ENCODE peak calls at places on chromosomes 7 and 10, in nine cellular contexts. B is neural progenitor cell, R is AG04450, O is bronchial epithelial cell, M is BJ, T is WERI-Rb-1, K is IMR-90, D is fibroblast of mammary gland, Q is kidney epithelial cell. S is an unnamed sample.

GRCh38 chr7:134328900-134329299 is 12.2 kb upstream of the SLC35B4 start:
- DNase-seq in B (no peak), R (no peak), O (no peak), M (no peak), T (no peak), K (no peak), D (no peak), Q (no peak), S (no peak)

GRCh38 chr7:68319061-68319460 is 1279.2 kb upstream of the AUTS2 start:
- DNase-seq in B (no peak), R (no peak), O (no peak), M (no peak), T (peak), K (no peak), D (no peak), Q (no peak), S (no peak)

GRCh38 chr10:97916586-97916985 is 66.9 kb downstream of the GOLGA7B start:
- DNase-seq in B (no peak), R (no peak), O (no peak), M (no peak), T (no peak), K (no peak), D (peak), Q (no peak), S (peak)

GRCh38 chr10:120789804-120790203 is 61.4 kb upstream of the WDR11 start:
- DNase-seq in B (no peak), R (no peak), O (no peak), M (no peak), T (no peak), K (no peak), D (no peak), Q (no peak), S (no peak)

GRCh38 chr7:191105-192034 is 1.0 kb upstream of the FAM20C start:
- DNase-seq in B (peak), R (peak), O (peak), M (peak), T (peak), K (peak), D (peak), Q (peak), S (peak)

GRCh38 chr10:3468919-3469638 is 296.5 kb upstream of the PITRM1 start:
- DNase-seq in B (peak), R (peak), O (peak), M (peak), T (no peak), K (peak), D (peak), Q (peak), S (peak)

GRCh38 chr10:18797286-18797685 is 138.1 kb downstream of the ARL5B start:
- DNase-seq in B (no peak), R (no peak), O (peak), M (no peak), T (no peak), K (no peak), D (no peak), Q (no peak), S (peak)

GRCh38 chr10:43238462-43238861 is 28.4 kb downstream of the RASGEF1A start:
- DNase-seq in B (no peak), R (no peak), O (no peak), M (no peak), T (peak), K (no peak), D (no peak), Q (no peak), S (no peak)

GRCh38 chr7:6151994-6152735 is 120.3 kb downstream of the CYTH3 start:
- DNase-seq in B (no peak), R (no peak), O (no peak), M (no peak), T (no peak), K (no peak), D (no peak), Q (no peak), S (no peak)

GRCh38 chr7:122532406-122533269 is 166.3 kb downstream of the RNF133 start:
- DNase-seq in B (peak), R (no peak), O (peak), M (no peak), T (no peak), K (peak), D (peak), Q (no peak), S (peak)

GRCh38 chr7:26515462-26515861 is 223.8 kb downstream of the SNX10 start:
- DNase-seq in B (no peak), R (no peak), O (no peak), M (no peak), T (no peak), K (no peak), D (no peak), Q (no peak), S (no peak)

GRCh38 chr7:43758029-43758860 is at the start of gene BLVRA:
- DNase-seq in B (peak), R (no peak), O (no peak), M (no peak), T (peak), K (peak), D (no peak), Q (no peak), S (peak)

GRCh38 chr10:113709221-113709838 is 29.6 kb downstream of the CASP7 start:
- DNase-seq in B (no peak), R (peak), O (peak), M (peak), T (no peak), K (peak), D (peak), Q (peak), S (peak)

GRCh38 chr7:27110163-27110976 is 7.9 kb upstream of the HOXA2 start:
- DNase-seq in B (peak), R (peak), O (no peak), M (peak), T (no peak), K (peak), D (peak), Q (no peak), S (no peak)

GRCh38 chr7:155487509-155488482 is 29.9 kb downstream of the EN2 start:
- DNase-seq in B (no peak), R (no peak), O (no peak), M (no peak), T (no peak), K (no peak), D (no peak), Q (no peak), S (no peak)

GRCh38 chr10:102064503-102064867 is 664 bp upstream of the HPS6 start:
- DNase-seq in B (no peak), R (no peak), O (no peak), M (no peak), T (no peak), K (no peak), D (no peak), Q (no peak), S (no peak)

GRCh38 chr10:102064868-102065560 is at the start of gene HPS6:
- DNase-seq in B (peak), R (peak), O (peak), M (peak), T (peak), K (peak), D (peak), Q (peak), S (peak)

GRCh38 chr10:102065561-102066420 is 642 bp downstream of the HPS6 start:
- DNase-seq in B (peak), R (no peak), O (no peak), M (no peak), T (peak), K (peak), D (no peak), Q (no peak), S (peak)

GRCh38 chr10:102055647-102056419 is at the start of gene ARMH3:
- DNase-seq in B (peak), R (peak), O (peak), M (peak), T (peak), K (peak), D (peak), Q (peak), S (peak)

DNA sequence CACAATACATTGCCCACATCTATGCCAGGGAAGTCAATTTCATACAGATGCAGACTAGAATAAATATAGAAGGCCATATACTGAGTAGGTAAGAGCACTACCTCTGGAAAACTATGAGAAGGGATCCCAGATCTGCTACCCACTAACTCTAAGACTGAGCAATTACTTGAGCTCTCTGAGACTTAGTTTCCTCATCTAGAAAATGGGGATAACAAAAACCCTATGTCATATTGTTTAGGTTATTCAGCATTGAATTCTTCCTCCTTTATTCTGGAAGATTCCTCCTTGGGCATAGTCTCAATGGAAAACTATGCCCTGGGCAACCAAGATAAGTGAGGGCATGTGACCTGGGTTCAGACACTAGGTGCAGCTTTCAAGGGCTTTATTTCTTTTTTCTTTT is 4.0 kb upstream of the ARMH3 start:
- DNase-seq in B (no peak), R (no peak), O (no peak), M (no peak), T (no peak), K (no peak), D (no peak), Q (no peak), S (no peak)
- TF ChIP-seq CTCF in B (no peak), R (no peak), O (no peak), M (no peak), T (no peak), K (no peak), D (no peak), Q (no peak), S (no peak)

DNA sequence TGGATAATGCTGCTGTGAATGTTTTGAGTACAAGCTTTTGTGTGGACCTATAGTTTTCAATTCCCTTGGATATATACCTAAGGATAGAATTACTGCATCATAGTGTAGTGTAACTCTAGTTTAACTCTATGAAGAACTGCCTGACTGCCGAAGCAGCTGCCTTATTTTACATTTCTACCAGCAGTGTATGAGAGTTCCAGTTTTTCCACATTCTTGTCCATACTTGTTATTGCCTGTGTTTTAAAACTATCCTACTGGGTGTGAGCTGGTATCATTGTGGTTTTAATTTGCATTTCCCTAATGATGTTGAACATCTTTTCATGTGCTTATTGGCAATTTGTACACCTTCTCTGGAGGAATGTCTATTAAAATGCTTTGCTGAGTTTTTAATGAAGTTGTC is 15.7 kb downstream of the SEPTIN7 start:
- DNase-seq in B (no peak), R (no peak), O (peak), M (no peak), T (no peak), K (no peak), D (no peak), Q (no peak), S (no peak)
- H3K4me3 ChIP-seq in B (no peak), R (no peak), O (no peak), M (no peak), T (no peak), K (no peak), D (no peak), Q (no peak), S (no peak)

DNA sequence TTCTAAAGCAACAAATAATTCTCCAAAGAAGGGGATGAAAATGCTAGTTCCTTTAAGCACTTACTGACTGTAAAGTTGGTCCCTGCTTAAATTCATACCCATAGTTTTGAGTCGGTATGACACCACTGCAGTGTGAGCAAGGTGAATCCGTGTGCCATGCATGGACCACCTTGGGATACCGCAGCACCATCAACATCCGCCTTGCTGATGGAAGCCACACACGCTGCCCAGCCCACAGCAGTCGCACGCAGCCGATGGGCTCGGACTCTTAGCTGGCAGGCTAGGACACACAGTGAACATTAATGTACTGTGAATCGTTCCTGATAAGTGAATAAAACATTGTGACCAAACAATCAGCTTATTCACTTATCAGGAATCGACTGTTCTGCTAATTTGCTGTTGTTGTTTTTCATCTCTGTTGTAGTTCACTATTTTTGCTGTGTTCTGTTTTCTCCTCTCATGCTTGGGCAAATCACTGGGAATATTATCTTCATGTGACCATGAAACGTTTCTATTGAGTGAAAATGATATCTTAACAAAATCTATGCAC is 275.5 kb downstream of the USP6NL start:
- DNase-seq in B (no peak), R (no peak), O (no peak), M (no peak), T (no peak), K (no peak), D (no peak), Q (no peak), S (no peak)
- TF ChIP-seq CTCF in B (no peak), R (no peak), O (no peak), M (no peak), T (no peak), K (no peak), D (no peak), Q (no peak), S (no peak)

DNA sequence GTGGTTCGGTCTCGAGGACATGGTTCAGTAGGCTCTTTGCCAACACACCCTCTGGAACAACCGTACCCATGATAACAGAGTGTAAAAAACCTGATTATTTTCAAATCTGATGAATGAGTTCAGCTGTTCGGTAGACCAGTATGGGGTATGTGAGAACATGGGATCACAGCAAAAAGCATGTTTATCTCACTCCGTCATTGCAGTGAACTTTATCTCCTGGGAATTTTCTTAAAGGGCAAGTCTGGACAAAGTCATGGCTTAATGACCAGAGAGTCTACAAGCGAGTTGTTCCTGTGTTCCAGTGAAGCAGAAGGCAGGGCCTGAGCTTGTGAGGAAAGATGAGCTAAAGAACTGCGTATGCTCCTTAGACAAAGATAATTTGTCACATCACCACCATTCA is 219.7 kb downstream of the TRIL start:
- DNase-seq in B (no peak), R (no peak), O (peak), M (no peak), T (no peak), K (peak), D (peak), Q (no peak), S (peak)
- H3K4me3 ChIP-seq in B (no peak), R (no peak), O (no peak), M (no peak), T (no peak), K (no peak), D (no peak), Q (no peak), S (no peak)

DNA sequence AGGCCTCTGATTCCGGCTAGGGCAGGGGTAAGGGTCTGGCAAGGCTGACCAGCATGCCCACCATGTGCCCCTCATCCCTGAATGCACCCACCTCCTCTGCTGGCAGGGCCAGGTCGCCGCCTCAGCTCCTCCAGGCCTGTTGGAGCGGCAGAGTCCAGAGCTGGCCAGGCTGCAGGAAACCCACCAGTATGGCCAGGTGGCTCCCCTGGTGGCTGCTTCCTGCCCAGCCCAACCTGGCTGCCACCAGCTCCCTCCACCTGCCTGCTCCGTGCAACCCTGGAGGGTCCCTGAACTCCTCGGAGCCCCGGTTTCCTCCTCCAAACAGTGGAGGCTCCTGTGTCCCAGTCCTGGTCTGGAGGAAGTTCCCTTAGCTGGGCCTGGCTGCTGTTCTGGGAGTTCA is 39.6 kb downstream of the MICALL2 start:
- DNase-seq in B (no peak), R (no peak), O (no peak), M (no peak), T (no peak), K (no peak), D (no peak), Q (no peak), S (no peak)
- TF ChIP-seq CTCF in B (peak), R (no peak), O (no peak), M (no peak), T (peak), K (no peak), D (no peak), Q (no peak), S (no peak)

DNA sequence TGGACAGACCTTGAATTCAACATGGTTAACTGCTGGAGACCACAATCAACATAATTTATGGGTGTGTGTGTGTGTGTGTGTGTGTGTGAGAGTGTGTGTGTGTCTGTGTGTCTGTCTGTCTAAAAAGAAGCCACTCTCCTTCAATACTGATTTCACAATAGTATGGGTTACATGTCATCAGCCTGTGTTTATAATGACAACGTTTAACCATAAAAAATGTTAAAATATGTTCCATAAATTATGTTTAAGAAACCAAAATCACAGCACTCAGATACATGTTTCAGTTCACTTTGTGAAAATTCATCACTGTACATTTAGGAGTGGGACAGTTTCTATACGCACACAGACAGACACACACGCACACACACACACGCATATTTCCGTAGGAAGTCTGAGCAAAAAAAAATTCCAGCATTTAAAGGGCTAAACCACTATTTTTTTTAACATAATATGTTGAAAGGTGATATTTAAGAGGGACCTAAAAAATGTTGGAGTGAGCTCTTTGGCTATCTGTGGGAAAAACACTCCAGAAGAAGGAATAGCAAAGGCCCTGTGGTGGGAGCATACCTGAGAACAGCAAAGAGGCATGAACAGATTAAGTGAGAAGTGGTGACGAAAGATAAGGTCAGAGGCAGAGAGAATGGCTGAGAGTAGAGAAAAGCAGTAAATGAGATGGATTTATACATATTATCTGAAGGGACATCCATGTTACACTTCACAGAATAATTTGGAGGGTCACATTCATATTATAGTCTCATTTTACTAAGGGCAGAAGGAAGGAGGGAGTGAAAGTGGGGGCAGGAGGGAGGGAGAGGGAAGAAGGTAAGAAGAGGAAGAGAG is 10.9 kb downstream of the PDZD8 start:
- DNase-seq in B (no peak), R (no peak), O (peak), M (no peak), T (no peak), K (peak), D (no peak), Q (no peak), S (peak)
- H3K4me3 ChIP-seq in B (no peak), R (no peak), O (no peak), M (no peak), T (no peak), K (no peak), D (no peak), Q (no peak), S (no peak)